ENCODE peak calls at places on chromosomes 4 and X, in six cellular contexts. M is HEK293T; Z is nephron progenitor cell; B is activated T-helper 1 cell treated with anti-CD3 and anti-CD28 coated beads, Interleukin-12 subunit alpha, Interleukin-12 subunit beta, Interleukin-2, Interleukin-4 antibody, amounts not matched to agents 30 ng/mL and 10 ng/mL and 1 ng/mL, durations not matched to agents 14 hours and 24 hours and 36 hours; F is GM04504; P is pons. G is an unnamed sample.

GRCh38 chr4:29309050-29309449 is 1411.1 kb upstream of the PCDH7 start:
- DNase-seq in M (no peak), Z (no peak), B (no peak), F (no peak), P (no peak), G (no peak)

GRCh38 chrX:53440101-53440500 is 5.9 kb upstream of the HSD17B10 start:
- DNase-seq in M (no peak), Z (no peak), B (no peak), F (no peak), P (no peak), G (no peak)

GRCh38 chrX:336227-336626 is 17.6 kb upstream of the GTPBP6 start:
- DNase-seq in M (no peak), Z (no peak), B (no peak), F (no peak), P (no peak), G (no peak)

GRCh38 chr4:133637161-133637560 is 488.1 kb downstream of the PCDH10 start:
- DNase-seq in M (no peak), Z (no peak), B (no peak), F (no peak), P (no peak), G (no peak)

GRCh38 chr4:30828290-30828926 is 108.2 kb downstream of the PCDH7 start:
- DNase-seq in M (no peak), Z (no peak), B (no peak), F (peak; percentile 34), P (no peak), G (no peak)

GRCh38 chr4:92305878-92306520 is 2.2 kb downstream of the GRID2 start:
- DNase-seq in M (peak; percentile 17), Z (peak; percentile 49), B (no peak), F (no peak), P (peak; percentile 53), G (no peak)

GRCh38 chr4:73103799-73104503 is 34.4 kb upstream of the COX18 start:
- DNase-seq in M (no peak), Z (no peak), B (no peak), F (no peak), P (no peak), G (no peak)

GRCh38 chrX:38216642-38217041 is 4.0 kb downstream of the SRPX start:
- DNase-seq in M (no peak), Z (no peak), B (no peak), F (no peak), P (no peak), G (no peak)

GRCh38 chr4:72553540-72553939 is 15.5 kb downstream of the ADAMTS3 start:
- DNase-seq in M (no peak), Z (no peak), B (no peak), F (no peak), P (no peak), G (no peak)

GRCh38 chr4:113773014-113773413 is 11.5 kb upstream of the CAMK2D start:
- DNase-seq in M (no peak), Z (no peak), B (no peak), F (no peak), P (no peak), G (no peak)

GRCh38 chr4:13367244-13367643 is 116.9 kb downstream of the RAB28 start:
- DNase-seq in M (no peak), Z (no peak), B (no peak), F (no peak), P (no peak), G (no peak)

GRCh38 chr4:111839186-111839585 is 306.1 kb upstream of the FAM241A start:
- DNase-seq in M (no peak), Z (no peak), B (no peak), F (no peak), P (peak; percentile 93), G (no peak)

GRCh38 chrX:10633722-10634121 is 13.3 kb upstream of the MID1 start:
- DNase-seq in M (peak; percentile 34), Z (no peak), B (no peak), F (peak; percentile 62), P (peak; percentile 56), G (peak; percentile 80)

GRCh38 chrX:120671963-120672362 is 42.1 kb upstream of the C1GALT1C1 start:
- DNase-seq in M (no peak), Z (no peak), B (no peak), F (no peak), P (no peak), G (no peak)

GRCh38 chrX:3380603-3381002 is 34.2 kb upstream of the MXRA5 start:
- DNase-seq in M (no peak), Z (no peak), B (no peak), F (no peak), P (no peak), G (no peak)

GRCh38 chr4:95165926-95166524 is 382.7 kb downstream of the UNC5C start:
- DNase-seq in M (peak; percentile 51), Z (peak; percentile 47), B (peak; percentile 12), F (peak; percentile 23), P (peak; percentile 96), G (peak; percentile 15)

GRCh38 chrX:38654302-38654701 is 93.0 kb downstream of the TSPAN7 start:
- DNase-seq in M (peak; percentile 42), Z (no peak), B (no peak), F (peak; percentile 11), P (peak; percentile 57), G (no peak)

GRCh38 chrX:20265726-20266681 is 705 bp downstream of the RPS6KA3 start:
- DNase-seq in M (peak; percentile 22), Z (peak; percentile 30), B (peak; percentile 4), F (no peak), P (no peak), G (no peak)